ENCODE peak calls at places on chromosomes 2 and 18, in four cellular contexts. One of them, this sample, is unnamed.
A peak's percentile ranks its signal among the peaks of the same experiment; 100 is the strongest.

GRCh38 chr2:122749347-122749850 is 993.9 kb downstream of the TSN start:
- DNase-seq in neuronal stem cell: no peak
- DNase-seq in trophoblast cell: no peak
- DNase-seq in gastrocnemius medialis: no peak
- DNase-seq in this sample: no peak

GRCh38 chr2:192498747-192499146 is 304.0 kb upstream of the TMEFF2 start:
- DNase-seq in neuronal stem cell: no peak
- DNase-seq in trophoblast cell: no peak
- DNase-seq in gastrocnemius medialis: no peak
- DNase-seq in this sample: peak; percentile 15

GRCh38 chr2:216211141-216211540 is 102.0 kb downstream of the XRCC5 start:
- DNase-seq in neuronal stem cell: no peak
- DNase-seq in trophoblast cell: peak; percentile 41
- DNase-seq in gastrocnemius medialis: no peak
- DNase-seq in this sample: no peak

GRCh38 chr2:132754867-132755472 is 85.0 kb upstream of the LYPD1 start:
- DNase-seq in neuronal stem cell: no peak
- DNase-seq in trophoblast cell: no peak
- DNase-seq in gastrocnemius medialis: no peak
- DNase-seq in this sample: no peak

GRCh38 chr2:164617466-164617865 is 3.8 kb downstream of the GRB14 start:
- DNase-seq in neuronal stem cell: no peak
- DNase-seq in trophoblast cell: no peak
- DNase-seq in gastrocnemius medialis: no peak
- DNase-seq in this sample: peak; percentile 70

GRCh38 chr2:123915380-123915779 is 109.7 kb upstream of the CNTNAP5 start:
- DNase-seq in neuronal stem cell: no peak
- DNase-seq in trophoblast cell: no peak
- DNase-seq in gastrocnemius medialis: no peak
- DNase-seq in this sample: no peak

GRCh38 chr2:210302326-210302725 is 12.6 kb downstream of the MYL1 start:
- DNase-seq in neuronal stem cell: no peak
- DNase-seq in trophoblast cell: no peak
- DNase-seq in gastrocnemius medialis: no peak
- DNase-seq in this sample: peak; percentile 22

GRCh38 chr18:23131693-23132319 is 3.5 kb upstream of the CABLES1 start:
- DNase-seq in neuronal stem cell: peak; percentile 74
- DNase-seq in trophoblast cell: peak; percentile 70
- DNase-seq in gastrocnemius medialis: no peak
- DNase-seq in this sample: no peak

GRCh38 chr2:140593159-140593558 is 1537.7 kb downstream of the LRP1B start:
- DNase-seq in neuronal stem cell: no peak
- DNase-seq in trophoblast cell: no peak
- DNase-seq in gastrocnemius medialis: no peak
- DNase-seq in this sample: no peak

GRCh38 chr2:215022418-215022817 is 116.0 kb downstream of the ABCA12 start:
- DNase-seq in neuronal stem cell: no peak
- DNase-seq in trophoblast cell: no peak
- DNase-seq in gastrocnemius medialis: no peak
- DNase-seq in this sample: no peak

GRCh38 chr18:52348209-52348608 is 8.2 kb downstream of the DCC start:
- DNase-seq in neuronal stem cell: no peak
- DNase-seq in trophoblast cell: no peak
- DNase-seq in gastrocnemius medialis: no peak
- DNase-seq in this sample: peak; percentile 23

GRCh38 chr2:127448526-127448925 is 30.3 kb downstream of the PROC start:
- DNase-seq in neuronal stem cell: no peak
- DNase-seq in trophoblast cell: no peak
- DNase-seq in gastrocnemius medialis: no peak
- DNase-seq in this sample: no peak

GRCh38 chr18:63236417-63236816 is 83.2 kb downstream of the BCL2 start:
- DNase-seq in neuronal stem cell: no peak
- DNase-seq in trophoblast cell: no peak
- DNase-seq in gastrocnemius medialis: no peak
- DNase-seq in this sample: no peak

GRCh38 chr2:233152541-233152940 is 92.4 kb downstream of the INPP5D start:
- DNase-seq in neuronal stem cell: no peak
- DNase-seq in trophoblast cell: no peak
- DNase-seq in gastrocnemius medialis: peak; percentile 11
- DNase-seq in this sample: no peak

GRCh38 chr2:94956797-94957391 is 68.6 kb upstream of the MAL start:
- DNase-seq in neuronal stem cell: peak; percentile 17
- DNase-seq in trophoblast cell: peak; percentile 20
- DNase-seq in gastrocnemius medialis: no peak
- DNase-seq in this sample: peak; percentile 14

DNA sequence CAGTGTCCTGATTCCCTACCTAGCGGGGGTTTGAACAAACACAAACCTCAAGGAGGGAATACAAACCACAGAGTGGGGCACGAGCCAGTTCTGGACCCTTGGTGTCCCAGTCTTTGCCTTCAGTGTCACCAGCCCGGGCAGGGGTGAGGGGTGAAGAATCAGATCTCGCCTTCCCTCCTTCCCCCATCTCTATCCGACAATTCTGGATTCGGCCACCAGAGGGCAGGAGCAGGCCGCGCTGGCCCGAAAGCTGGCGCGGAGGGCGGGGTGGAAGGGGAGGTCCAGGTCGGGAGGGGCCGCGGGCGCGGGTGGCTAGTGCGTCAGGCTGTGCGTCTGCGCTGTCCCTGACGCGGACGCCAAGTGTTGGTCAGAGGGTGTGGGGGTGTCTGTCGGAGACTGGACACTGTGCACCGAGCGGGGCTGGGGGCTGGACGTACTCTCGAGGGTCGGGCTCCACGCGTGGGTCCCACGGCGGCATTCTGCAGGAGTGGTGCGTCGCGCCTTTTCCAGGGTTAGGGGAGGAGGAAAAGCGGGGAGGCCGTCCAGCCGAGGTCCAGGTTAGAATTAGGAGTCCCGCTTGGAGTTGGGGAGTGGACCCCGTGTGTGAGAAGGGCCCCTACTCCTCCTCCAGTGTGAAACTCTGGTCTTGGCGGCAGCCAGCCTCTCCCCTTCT is 2.9 kb upstream of the CRYBA2 start:
- DNase-seq in neuronal stem cell: peak; percentile 78
- DNase-seq in trophoblast cell: peak; percentile 78
- DNase-seq in gastrocnemius medialis: peak; percentile 53
- DNase-seq in this sample: no peak
- H3K27ac ChIP-seq in neuronal stem cell: no peak overlapping the region
- H3K27ac ChIP-seq in trophoblast cell: no peak overlapping the region
- H3K27ac ChIP-seq in gastrocnemius medialis: no peak overlapping the region
- H3K27ac ChIP-seq in this sample: no peak overlapping the region

GRCh38 chr2:231270221-231271114 is 72.0 kb downstream of the ARMC9 start:
- DNase-seq in neuronal stem cell: no peak
- DNase-seq in trophoblast cell: no peak
- DNase-seq in gastrocnemius medialis: no peak
- DNase-seq in this sample: no peak
- H3K4me1 ChIP-seq in neuronal stem cell: no peaks in the 10 kb centered on the region
- H3K4me1 ChIP-seq in trophoblast cell: no peaks in the 10 kb centered on the region
- H3K4me1 ChIP-seq in gastrocnemius medialis: no peaks in the 10 kb centered on the region
- H3K4me1 ChIP-seq in this sample: no peaks in the 10 kb centered on the region

GRCh38 chr18:58862404-58862803 is 2.3 kb upstream of the ZNF532 start:
- DNase-seq in neuronal stem cell: no peak
- DNase-seq in trophoblast cell: no peak
- DNase-seq in gastrocnemius medialis: no peak
- DNase-seq in this sample: no peak
- H3K27ac ChIP-seq in neuronal stem cell: peak overlapping the region; percentile 92
- H3K27ac ChIP-seq in trophoblast cell: peak overlapping the region; percentile 100
- H3K27ac ChIP-seq in gastrocnemius medialis: peak overlapping the region; percentile 97
- H3K27ac ChIP-seq in this sample: peak overlapping the region; percentile 96

GRCh38 chr18:13587477-13587876 is 138.9 kb downstream of the FAM210A start:
- DNase-seq in neuronal stem cell: no peak
- DNase-seq in trophoblast cell: no peak
- DNase-seq in gastrocnemius medialis: no peak
- DNase-seq in this sample: no peak
- H3K4me1 ChIP-seq in neuronal stem cell: no peaks in the 10 kb centered on the region
- H3K4me1 ChIP-seq in trophoblast cell: no peaks in the 10 kb centered on the region
- H3K4me1 ChIP-seq in gastrocnemius medialis: no peaks in the 10 kb centered on the region
- H3K4me1 ChIP-seq in this sample: no peaks in the 10 kb centered on the region

GRCh38 chr2:44524347-44524926 is 162.7 kb downstream of the CAMKMT start:
- DNase-seq in neuronal stem cell: no peak
- DNase-seq in trophoblast cell: no peak
- DNase-seq in gastrocnemius medialis: no peak
- DNase-seq in this sample: no peak
- H3K27ac ChIP-seq in neuronal stem cell: no peak overlapping the region
- H3K27ac ChIP-seq in trophoblast cell: no peak overlapping the region
- H3K27ac ChIP-seq in gastrocnemius medialis: no peak overlapping the region
- H3K27ac ChIP-seq in this sample: no peak overlapping the region

GRCh38 chr18:46352520-46353250 is 248.5 kb downstream of the HAUS1 start:
- DNase-seq in neuronal stem cell: no peak
- DNase-seq in trophoblast cell: no peak
- DNase-seq in gastrocnemius medialis: no peak
- DNase-seq in this sample: no peak

GRCh38 chr18:46350598-46351172 is 246.5 kb downstream of the HAUS1 start:
- DNase-seq in neuronal stem cell: no peak
- DNase-seq in trophoblast cell: no peak
- DNase-seq in gastrocnemius medialis: no peak
- DNase-seq in this sample: no peak

GRCh38 chr18:46356278-46357033 is 252.3 kb downstream of the HAUS1 start:
- DNase-seq in neuronal stem cell: no peak
- DNase-seq in trophoblast cell: no peak
- DNase-seq in gastrocnemius medialis: no peak
- DNase-seq in this sample: no peak

GRCh38 chr18:46353460-46353859 is 249.3 kb downstream of the HAUS1 start:
- DNase-seq in neuronal stem cell: no peak
- DNase-seq in trophoblast cell: no peak
- DNase-seq in gastrocnemius medialis: no peak
- DNase-seq in this sample: no peak
- H3K4me1 ChIP-seq in neuronal stem cell: no peaks in the 10 kb centered on the region
- H3K4me1 ChIP-seq in trophoblast cell: peaks cover 28% of the 10 kb centered on the region
- H3K4me1 ChIP-seq in gastrocnemius medialis: peaks cover 8% of the 10 kb centered on the region
- H3K4me1 ChIP-seq in this sample: no peaks in the 10 kb centered on the region

DNA sequence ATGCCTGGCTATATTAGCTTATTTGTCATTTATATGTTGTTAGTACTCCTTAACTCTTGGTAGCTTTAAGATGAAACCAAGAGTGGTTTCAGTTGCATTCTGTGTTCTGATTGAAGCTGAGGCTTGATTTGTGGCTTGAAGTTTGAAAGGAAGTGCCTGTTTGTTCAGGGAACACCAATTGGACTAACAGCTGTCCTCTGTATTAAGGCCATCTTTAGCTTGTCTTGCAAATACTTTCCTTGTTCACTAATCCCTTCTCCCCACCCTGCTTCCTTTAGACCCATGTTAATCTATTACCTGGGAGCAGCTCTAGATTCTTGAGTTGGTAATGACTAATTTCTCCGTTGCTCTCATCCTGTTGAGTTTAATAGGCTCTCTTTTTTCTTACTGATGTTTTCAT is 13.4 kb downstream of the ITGA6 start:
- DNase-seq in neuronal stem cell: no peak
- DNase-seq in trophoblast cell: no peak
- DNase-seq in gastrocnemius medialis: no peak
- DNase-seq in this sample: no peak
- H3K27ac ChIP-seq in neuronal stem cell: no peak overlapping the region
- H3K27ac ChIP-seq in trophoblast cell: no peak overlapping the region
- H3K27ac ChIP-seq in gastrocnemius medialis: peak overlapping the region; percentile 2
- H3K27ac ChIP-seq in this sample: peak overlapping the region; percentile 96

DNA sequence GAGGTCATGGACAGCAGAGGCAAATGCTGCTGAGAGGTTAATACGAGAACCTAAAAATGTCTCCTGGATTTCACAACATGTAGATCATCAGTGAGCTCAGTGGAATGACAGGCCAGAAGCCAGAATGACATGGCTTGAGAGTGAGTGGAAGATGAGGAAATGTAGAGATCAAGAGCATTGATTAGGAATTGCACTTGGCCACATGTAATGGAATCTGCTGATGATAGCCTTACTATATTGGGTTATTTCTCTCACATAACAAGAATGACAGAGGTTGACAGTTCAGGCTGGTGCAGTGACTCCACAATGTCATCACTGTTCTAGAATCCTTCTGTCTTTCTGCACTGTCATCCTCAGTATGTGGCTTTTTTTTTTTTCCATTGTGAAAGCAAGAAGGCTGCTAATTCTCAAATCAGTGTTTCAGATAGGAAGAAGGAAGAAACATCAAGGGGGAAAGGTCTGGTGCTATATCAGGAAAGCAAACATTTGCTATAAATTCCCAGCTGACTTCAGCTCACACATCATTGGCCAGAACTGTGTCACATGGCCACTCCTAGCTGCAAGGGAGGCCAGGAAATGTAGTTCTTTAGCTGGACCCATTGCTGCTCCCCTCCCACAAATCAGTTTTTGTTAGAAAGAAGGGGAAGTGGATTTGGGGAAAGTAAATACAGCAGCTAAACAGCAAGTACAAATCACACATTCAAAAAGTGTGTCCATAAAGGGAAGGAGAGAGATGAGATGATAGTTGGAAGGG is 127.2 kb downstream of the FAM161A start:
- DNase-seq in neuronal stem cell: no peak
- DNase-seq in trophoblast cell: peak; percentile 15
- DNase-seq in gastrocnemius medialis: no peak
- DNase-seq in this sample: no peak
- H3K4me1 ChIP-seq in neuronal stem cell: no peaks in the 10 kb centered on the region
- H3K4me1 ChIP-seq in trophoblast cell: no peaks in the 10 kb centered on the region
- H3K4me1 ChIP-seq in gastrocnemius medialis: peaks cover 34% of the 10 kb centered on the region
- H3K4me1 ChIP-seq in this sample: no peaks in the 10 kb centered on the region

GRCh38 chr18:47150824-47151366 is 595 bp upstream of the HDHD2 start:
- DNase-seq in neuronal stem cell: no peak
- DNase-seq in trophoblast cell: no peak
- DNase-seq in gastrocnemius medialis: no peak
- DNase-seq in this sample: no peak
- H3K27ac ChIP-seq in neuronal stem cell: peak overlapping the region; percentile 54
- H3K27ac ChIP-seq in trophoblast cell: peak overlapping the region; percentile 83
- H3K27ac ChIP-seq in gastrocnemius medialis: peak overlapping the region; percentile 94
- H3K27ac ChIP-seq in this sample: peak overlapping the region; percentile 49

GRCh38 chr2:112629823-112630222 is 15.9 kb upstream of the SLC20A1 start:
- DNase-seq in neuronal stem cell: no peak
- DNase-seq in trophoblast cell: peak; percentile 15
- DNase-seq in gastrocnemius medialis: no peak
- DNase-seq in this sample: no peak
- H3K4me1 ChIP-seq in neuronal stem cell: peaks cover 16% of the 10 kb centered on the region
- H3K4me1 ChIP-seq in trophoblast cell: peaks cover 27% of the 10 kb centered on the region
- H3K4me1 ChIP-seq in gastrocnemius medialis: peaks cover 8% of the 10 kb centered on the region
- H3K4me1 ChIP-seq in this sample: peaks cover 43% of the 10 kb centered on the region